ENCODE peak calls at places on chromosome 2, in four cellular contexts. M, P, A and F are unnamed samples.

GRCh38 chr2:83233284-83233683 is 1225.8 kb downstream of the SUCLG1 start:
- DNase-seq in M (no peak), P (no peak), A (no peak), F (no peak)

GRCh38 chr2:196607073-196607472 is 32.4 kb upstream of the CCDC150 start:
- DNase-seq in M (no peak), P (no peak), A (no peak), F (no peak)

GRCh38 chr2:12428786-12429185 is 287.9 kb upstream of the TRIB2 start:
- DNase-seq in M (no peak), P (no peak), A (no peak), F (no peak)

GRCh38 chr2:181106789-181107418 is 126.5 kb downstream of the UBE2E3 start:
- DNase-seq in M (peak), P (peak), A (no peak), F (no peak)

GRCh38 chr2:11656252-11656651 is 13.7 kb downstream of the NTSR2 start:
- DNase-seq in M (no peak), P (no peak), A (no peak), F (no peak)

GRCh38 chr2:3536682-3537632 is 17.6 kb upstream of the ADI1 start:
- DNase-seq in M (no peak), P (peak), A (peak), F (peak)

GRCh38 chr2:144152817-144153271 is 367.1 kb downstream of the ZEB2 start:
- DNase-seq in M (no peak), P (no peak), A (no peak), F (no peak)

GRCh38 chr2:210558708-210559107 is 2.3 kb downstream of the CPS1 start:
- DNase-seq in M (no peak), P (no peak), A (no peak), F (no peak)

GRCh38 chr2:100070078-100070477 is 72.3 kb downstream of the AFF3 start:
- DNase-seq in M (no peak), P (no peak), A (no peak), F (peak)

GRCh38 chr2:1527153-1527992 is 114.1 kb downstream of the TPO start:
- DNase-seq in M (no peak), P (no peak), A (no peak), F (no peak)

GRCh38 chr2:11647834-11648600 is 22.0 kb downstream of the NTSR2 start:
- DNase-seq in M (no peak), P (no peak), A (no peak), F (no peak)

GRCh38 chr2:164657129-164657528 is 35.8 kb upstream of the GRB14 start:
- DNase-seq in M (no peak), P (no peak), A (no peak), F (no peak)

GRCh38 chr2:240295256-240296103 is 140.0 kb upstream of the GPC1 start:
- DNase-seq in M (no peak), P (no peak), A (no peak), F (no peak)
- TF ChIP-seq HDAC6 in M (no peak), P (no peak), A (no peak), F (no peak)

DNA sequence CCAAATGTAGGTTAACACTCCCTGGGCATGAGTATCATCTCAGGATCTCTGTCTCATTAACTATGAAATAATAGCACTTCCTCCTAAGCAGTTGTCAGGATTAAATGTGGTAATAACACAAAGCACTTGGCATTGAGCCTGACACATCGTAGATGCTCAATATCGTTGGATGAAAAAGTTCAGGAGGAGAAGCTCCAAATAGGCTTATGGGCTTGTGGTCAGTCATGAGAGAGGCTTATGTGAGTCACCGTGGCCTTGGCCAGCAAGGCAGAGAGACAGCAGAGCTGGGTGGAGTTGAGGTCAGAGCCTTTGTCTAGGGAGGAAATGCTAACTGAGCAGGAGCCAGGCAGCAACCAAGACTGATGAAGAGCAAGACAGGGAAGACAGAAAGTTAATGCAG is 68.3 kb upstream of the PPM1B start:
- DNase-seq in M (no peak), P (no peak), A (no peak), F (peak)
- TF ChIP-seq HDAC6 in M (no peak), P (no peak), A (no peak), F (no peak)

DNA sequence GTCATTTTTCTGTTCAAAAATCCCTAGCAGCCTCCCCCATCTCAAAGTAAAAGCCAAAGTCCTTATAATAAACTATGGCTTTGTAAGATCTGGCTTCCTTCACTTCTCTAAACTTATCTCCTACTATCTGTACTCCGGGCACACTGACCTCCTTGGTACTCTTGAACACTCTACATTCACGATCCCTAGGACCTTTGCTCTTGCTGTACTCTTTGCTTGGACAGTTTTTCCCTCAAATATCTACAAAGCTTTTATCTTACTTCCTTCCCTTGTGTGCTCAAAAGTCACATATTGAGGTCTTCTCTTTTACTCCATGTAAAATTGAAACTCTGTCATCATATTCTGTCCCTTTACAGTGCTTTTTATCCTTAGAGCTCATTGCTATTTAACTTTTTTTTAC is 616.6 kb downstream of the IRS1 start:
- DNase-seq in M (no peak), P (no peak), A (no peak), F (no peak)
- TF ChIP-seq HDAC6 in M (no peak), P (no peak), A (no peak), F (no peak)

GRCh38 chr2:54341656-54342055 is 85.6 kb upstream of the TSPYL6 start:
- DNase-seq in M (no peak), P (no peak), A (no peak), F (no peak)
- TF ChIP-seq HDAC6 in M (no peak), P (no peak), A (no peak), F (no peak)

GRCh38 chr2:54468643-54469042 is 12.5 kb downstream of the SPTBN1 start:
- DNase-seq in M (no peak), P (no peak), A (no peak), F (no peak)

GRCh38 chr2:54473876-54474275 is 17.7 kb downstream of the SPTBN1 start:
- DNase-seq in M (no peak), P (no peak), A (no peak), F (no peak)

GRCh38 chr2:54470241-54470938 is 14.3 kb downstream of the SPTBN1 start:
- DNase-seq in M (no peak), P (no peak), A (no peak), F (no peak)

GRCh38 chr2:54469484-54470053 is 13.4 kb downstream of the SPTBN1 start:
- DNase-seq in M (no peak), P (no peak), A (no peak), F (no peak)

GRCh38 chr2:54471221-54471711 is 15.1 kb downstream of the SPTBN1 start:
- DNase-seq in M (peak), P (no peak), A (no peak), F (peak)
- TF ChIP-seq HDAC6 in M (no peak), P (no peak), A (no peak), F (no peak)

GRCh38 chr2:197810023-197810422 is 5.6 kb downstream of the PLCL1 start:
- DNase-seq in M (no peak), P (no peak), A (no peak), F (no peak)

GRCh38 chr2:197813093-197813787 is 8.8 kb downstream of the PLCL1 start:
- DNase-seq in M (no peak), P (peak), A (no peak), F (peak)

GRCh38 chr2:197806317-197806633 is 1.9 kb downstream of the PLCL1 start:
- DNase-seq in M (no peak), P (no peak), A (no peak), F (no peak)

GRCh38 chr2:197809064-197809463 is 4.7 kb downstream of the PLCL1 start:
- DNase-seq in M (no peak), P (no peak), A (no peak), F (no peak)

GRCh38 chr2:197810490-197810889 is 6.1 kb downstream of the PLCL1 start:
- DNase-seq in M (no peak), P (no peak), A (no peak), F (no peak)
- TF ChIP-seq HDAC6 in M (no peak), P (no peak), A (no peak), F (no peak)

DNA sequence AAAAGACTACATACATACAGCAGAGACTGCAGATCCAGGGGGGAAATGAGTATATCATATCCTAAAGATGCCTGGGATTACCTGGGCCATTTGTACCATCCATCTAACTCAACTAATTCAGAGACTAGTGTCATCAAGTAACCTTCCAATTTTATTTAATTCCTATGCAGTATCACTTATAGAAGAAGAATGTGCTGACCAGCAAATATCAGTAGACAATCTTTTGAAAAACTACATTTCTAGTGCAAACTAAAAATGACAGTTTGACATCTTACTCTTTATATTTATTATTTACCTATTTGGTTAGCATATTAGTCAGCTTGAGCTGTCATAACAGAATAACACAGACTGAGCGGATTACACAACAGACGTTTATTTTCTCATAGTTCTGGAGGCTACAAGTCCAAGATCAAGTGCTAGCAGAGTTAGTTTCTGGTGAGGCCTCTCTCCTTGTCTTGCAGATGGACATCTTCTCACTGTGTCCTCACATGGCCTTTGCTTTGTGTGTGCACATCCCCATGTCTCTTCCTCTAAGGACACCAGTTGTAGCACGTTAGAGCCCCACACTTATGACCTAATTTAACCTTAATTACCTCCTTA is 47.0 kb downstream of the NCKAP5 start:
- DNase-seq in M (no peak), P (no peak), A (no peak), F (no peak)
- TF ChIP-seq HDAC6 in M (no peak), P (no peak), A (no peak), F (no peak)

DNA sequence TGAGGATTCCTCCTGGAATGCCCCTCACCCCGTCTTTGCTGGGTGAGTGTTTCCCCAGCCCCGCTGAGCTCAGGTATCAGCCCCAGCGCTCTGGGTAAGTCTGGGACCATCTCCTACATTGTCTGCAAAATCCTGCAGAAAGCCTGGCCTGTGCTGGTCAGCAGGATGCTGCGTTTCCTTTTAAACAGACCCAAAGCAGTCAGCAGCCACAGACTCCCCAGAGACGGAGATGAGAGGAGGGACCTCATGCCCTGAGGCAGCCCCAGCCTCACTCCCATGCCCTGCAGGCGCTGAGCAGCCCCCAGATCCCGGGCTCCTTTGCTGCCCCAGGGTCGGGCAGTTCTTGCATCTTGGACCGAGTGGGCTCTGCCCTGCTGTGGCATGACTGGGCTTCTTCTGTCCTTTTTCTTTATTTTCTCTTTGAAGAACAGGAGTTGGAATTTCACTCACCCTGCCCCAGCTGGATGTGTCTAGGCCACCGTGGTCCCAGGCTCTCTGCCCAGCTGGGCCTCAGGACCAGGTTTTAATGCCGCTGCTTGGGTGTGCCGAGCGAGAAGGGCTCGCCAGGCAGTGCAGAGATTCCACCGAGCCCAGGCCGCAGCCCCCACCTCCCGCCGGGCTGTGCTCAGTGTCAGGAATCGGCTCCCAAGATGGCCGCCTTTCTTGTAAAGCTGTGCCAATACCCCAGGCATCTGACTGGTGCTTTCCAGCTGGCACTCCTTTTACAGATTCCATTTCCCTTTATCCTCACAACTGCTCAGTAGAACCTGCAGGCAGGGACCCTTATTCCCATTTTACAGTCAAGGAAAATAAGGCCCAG is 43.6 kb downstream of the ODC1 start:
- DNase-seq in M (no peak), P (no peak), A (no peak), F (no peak)
- TF ChIP-seq HDAC6 in M (no peak), P (no peak), A (no peak), F (no peak)

GRCh38 chr2:223464071-223464470 is 138.1 kb downstream of the SCG2 start:
- DNase-seq in M (no peak), P (no peak), A (no peak), F (no peak)

GRCh38 chr2:223472771-223473170 is 129.4 kb downstream of the SCG2 start:
- DNase-seq in M (no peak), P (no peak), A (no peak), F (no peak)

GRCh38 chr2:223465793-223466192 is 136.4 kb downstream of the SCG2 start:
- DNase-seq in M (no peak), P (no peak), A (no peak), F (no peak)

GRCh38 chr2:223467194-223467593 is 135.0 kb downstream of the SCG2 start:
- DNase-seq in M (no peak), P (no peak), A (no peak), F (no peak)

GRCh38 chr2:223469270-223470057 is 132.7 kb downstream of the SCG2 start:
- DNase-seq in M (no peak), P (no peak), A (no peak), F (no peak)
- TF ChIP-seq HDAC6 in M (no peak), P (no peak), A (no peak), F (no peak)